ENCODE peak calls at places on chromosomes 12 and 14, in six cellular contexts. F, I, Z, O, N and U are unnamed samples.

GRCh38 chr14:57610631-57611030 is 117.0 kb upstream of the CCDC198 start:
- DNase-seq in N (no peak), F (no peak), Z (no peak), O (no peak), I (no peak), U (no peak)

GRCh38 chr12:11885261-11886038 is 185.3 kb upstream of the BCL2L14 start:
- DNase-seq in I (no peak), F (no peak), O (peak; percentile 46), Z (peak; percentile 72), N (no peak), U (peak; percentile 73)

GRCh38 chr14:100980823-100981222 is 77.3 kb upstream of the RTL1 start:
- DNase-seq in Z (no peak), F (no peak), N (no peak), O (no peak), I (no peak), U (no peak)

GRCh38 chr14:95915326-95915725 is 38.7 kb downstream of the TUNAR start:
- DNase-seq in O (no peak), Z (no peak), F (no peak), N (no peak), I (no peak), U (no peak)

GRCh38 chr12:51922762-51923505 is 15.6 kb downstream of the ACVRL1 start:
- DNase-seq in N (peak; percentile 82), I (no peak), F (peak; percentile 73), Z (peak; percentile 87), O (peak; percentile 55), U (peak; percentile 50)

GRCh38 chr12:122318607-122319311 is 52.5 kb upstream of the VPS33A start:
- DNase-seq in I (no peak), O (no peak), F (peak; percentile 37), Z (peak; percentile 96), N (no peak), U (peak; percentile 9)

GRCh38 chr12:129049917-129050316 is 196.6 kb downstream of the GLT1D1 start:
- DNase-seq in O (no peak), F (no peak), I (no peak), N (no peak), Z (no peak), U (no peak)

GRCh38 chr12:82593143-82593542 is 93.6 kb upstream of the TMTC2 start:
- DNase-seq in O (no peak), I (no peak), F (no peak), Z (no peak), N (no peak), U (no peak)

GRCh38 chr12:6097384-6097783 is 27.1 kb downstream of the VWF start:
- DNase-seq in Z (no peak), O (no peak), N (no peak), F (no peak), I (no peak), U (no peak)

GRCh38 chr12:109625131-109625559 is 51.6 kb downstream of the MVK start:
- DNase-seq in F (peak; percentile 40), O (no peak), N (peak; percentile 79), Z (peak; percentile 20), I (no peak), U (no peak)

GRCh38 chr14:54603362-54603761 is 36.4 kb downstream of the SAMD4A start:
- DNase-seq in I (no peak), Z (peak; percentile 59), O (no peak), N (no peak), F (no peak), U (no peak)

GRCh38 chr12:90085491-90086274 is 377.0 kb upstream of the ATP2B1 start:
- DNase-seq in Z (peak; percentile 21), I (no peak), F (no peak), O (no peak), N (no peak), U (no peak)

DNA sequence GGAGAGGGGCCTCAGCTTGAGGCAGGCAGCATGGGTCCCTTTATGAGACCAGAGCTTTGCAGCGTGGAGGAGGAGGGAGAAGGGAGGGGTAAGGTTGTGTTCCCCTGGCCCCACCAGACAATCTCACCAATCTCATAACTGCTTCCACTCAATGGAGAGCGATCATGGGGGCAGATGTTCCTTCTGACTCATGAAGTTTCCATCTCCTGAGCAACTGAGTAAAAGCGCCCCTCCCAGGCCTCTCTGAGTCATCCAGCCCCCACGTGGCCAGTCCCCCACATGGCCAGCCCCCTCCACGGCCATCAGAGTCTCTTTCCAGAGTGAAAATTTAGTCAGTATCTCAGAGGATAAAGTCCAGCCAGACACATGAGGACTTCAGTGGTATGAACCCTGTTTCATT is 39.2 kb upstream of the PLXNC1 start:
- DNase-seq in O (no peak), Z (peak; percentile 43), F (no peak), I (no peak), N (no peak), U (no peak)
- TF ChIP-seq CTCF in O (no peak), Z (no peak), F (no peak), I (no peak), N (no peak), U (no peak)

DNA sequence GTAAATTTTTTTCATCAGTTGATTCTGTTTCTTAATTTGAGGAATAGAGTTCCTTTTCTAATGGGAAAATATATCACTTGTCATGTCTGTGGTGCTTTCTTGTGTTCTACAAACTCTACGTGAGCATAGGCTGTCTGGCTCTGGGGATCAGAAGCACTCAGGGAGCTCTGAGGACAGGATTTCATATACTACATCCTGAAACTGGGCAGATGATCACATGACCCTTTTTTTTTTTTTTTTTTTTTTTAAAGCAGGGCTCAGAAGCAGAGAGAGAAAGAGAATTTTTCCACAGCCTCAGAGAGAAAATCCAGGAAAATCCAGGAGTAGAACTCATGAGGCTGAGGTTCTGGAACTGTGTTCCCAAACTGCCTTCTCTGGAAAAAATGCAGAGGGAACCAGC is 183.3 kb upstream of the HIF1A start:
- DNase-seq in I (no peak), Z (peak; percentile 76), F (no peak), O (no peak), N (no peak), U (no peak)
- H3K4me3 ChIP-seq in I (no peak overlapping the region), Z (no peak overlapping the region), F (no peak overlapping the region), O (no peak overlapping the region), N (no peak overlapping the region), U (no peak overlapping the region)

GRCh38 chr14:59017285-59017965 is 171.0 kb upstream of the DAAM1 start:
- DNase-seq in N (no peak), I (no peak), O (no peak), Z (no peak), F (no peak), U (no peak)

GRCh38 chr14:59022144-59022543 is 166.3 kb upstream of the DAAM1 start:
- DNase-seq in O (no peak), F (no peak), Z (no peak), N (no peak), I (no peak), U (no peak)

GRCh38 chr14:59018978-59019377 is 169.5 kb upstream of the DAAM1 start:
- DNase-seq in N (no peak), I (no peak), O (no peak), F (no peak), Z (peak; percentile 25), U (no peak)

GRCh38 chr14:59018460-59018859 is 170.0 kb upstream of the DAAM1 start:
- DNase-seq in F (no peak), O (no peak), N (no peak), I (no peak), Z (no peak), U (no peak)

GRCh38 chr14:59020382-59020781 is 168.1 kb upstream of the DAAM1 start:
- DNase-seq in F (no peak), N (no peak), Z (peak; percentile 58), O (no peak), I (no peak), U (no peak)
- TF ChIP-seq CTCF in F (peak; percentile 33), N (peak; percentile 33), Z (peak; percentile 55), O (no peak), I (peak; percentile 44), U (no peak)

DNA sequence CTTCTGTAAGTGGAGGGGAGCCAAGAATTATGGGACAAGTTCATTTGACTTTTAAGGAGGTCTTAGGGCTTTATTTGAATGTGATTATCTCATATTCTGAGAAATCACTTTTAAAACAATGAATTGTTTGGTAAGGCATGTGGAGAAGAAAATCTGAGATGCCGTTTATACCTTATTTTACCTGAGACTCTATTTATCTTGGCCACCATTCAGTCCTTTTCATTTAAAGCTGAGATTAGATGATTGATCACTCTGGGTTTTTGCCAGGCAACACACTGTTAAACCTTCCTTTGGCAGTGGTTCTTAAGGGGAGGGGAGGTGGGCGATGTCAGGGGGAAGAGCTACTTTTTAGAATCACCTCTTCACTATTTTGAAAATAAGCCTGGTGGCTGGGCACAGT is 11.4 kb downstream of the CAND1 start:
- DNase-seq in N (no peak), Z (no peak), I (no peak), O (no peak), F (no peak), U (no peak)
- H3K4me3 ChIP-seq in N (no peak overlapping the region), Z (no peak overlapping the region), I (no peak overlapping the region), O (no peak overlapping the region), F (no peak overlapping the region), U (no peak overlapping the region)